ENCODE peak calls at places on chromosomes 11 and 22, in six cellular contexts. P, Y, D, C, T and Z are unnamed samples.

GRCh38 chr11:128765571-128766530 is 72.0 kb downstream of the FLI1 start:
- DNase-seq in P (no peak), Y (no peak), C (no peak), D (no peak), T (no peak), Z (no peak)

GRCh38 chr22:23397618-23398567 is 182.2 kb downstream of the IGLL1 start:
- DNase-seq in D (no peak), C (no peak), P (no peak), T (no peak), Y (no peak), Z (no peak)

GRCh38 chr22:19289475-19290161 is 1.9 kb downstream of the CLTCL1 start:
- DNase-seq in C (no peak), P (no peak), D (no peak), T (peak; percentile 50), Y (peak; percentile 40), Z (peak; percentile 22)

GRCh38 chr11:107413352-107413751 is 44.3 kb downstream of the CWF19L2 start:
- DNase-seq in Y (no peak), C (no peak), D (no peak), P (no peak), T (no peak), Z (peak; percentile 15)

GRCh38 chr11:134950692-134951304 is 538.8 kb upstream of the B3GAT1 start:
- DNase-seq in Y (no peak), D (no peak), C (no peak), P (no peak), T (no peak), Z (no peak)

GRCh38 chr22:25172153-25172552 is 27.5 kb upstream of the CRYBB3 start:
- DNase-seq in P (peak; percentile 55), C (peak; percentile 26), Y (no peak), D (no peak), T (peak; percentile 55), Z (no peak)

GRCh38 chr11:59953463-59954218 is 10.2 kb upstream of the OOSP4A start:
- DNase-seq in D (no peak), C (no peak), T (no peak), P (no peak), Y (no peak), Z (no peak)

GRCh38 chr11:126339073-126339865 is 16.2 kb upstream of the ST3GAL4 start:
- DNase-seq in P (no peak), C (no peak), D (no peak), Y (no peak), T (no peak), Z (no peak)

GRCh38 chr11:106491751-106492150 is 414.3 kb downstream of the AASDHPPT start:
- DNase-seq in P (no peak), D (no peak), Y (no peak), T (no peak), C (no peak), Z (no peak)

GRCh38 chr11:124835918-124836317 is 29.3 kb upstream of the ROBO3 start:
- DNase-seq in C (no peak), T (no peak), D (no peak), Y (no peak), P (no peak), Z (no peak)

GRCh38 chr11:102573851-102574250 is 43.3 kb upstream of the MMP7 start:
- DNase-seq in D (no peak), P (no peak), C (no peak), T (no peak), Y (no peak), Z (no peak)

GRCh38 chr22:48161354-48161753 is 1398.9 kb downstream of the TBC1D22A start:
- DNase-seq in P (no peak), D (no peak), T (no peak), C (no peak), Y (no peak), Z (no peak)

GRCh38 chr22:27296091-27296675 is 505.4 kb downstream of the MN1 start:
- DNase-seq in Y (no peak), T (no peak), D (peak; percentile 28), C (no peak), P (no peak), Z (no peak)

GRCh38 chr22:28899199-28899853 is 16.0 kb downstream of the ZNRF3 start:
- DNase-seq in C (no peak), P (no peak), Y (no peak), T (peak; percentile 63), D (no peak), Z (peak; percentile 84)

GRCh38 chr11:15889353-15889752 is 467.0 kb downstream of the SOX6 start:
- DNase-seq in Y (no peak), C (no peak), D (no peak), P (no peak), T (no peak), Z (no peak)

GRCh38 chr11:9144828-9145227 is 53.4 kb upstream of the SCUBE2 start:
- DNase-seq in Y (no peak), D (no peak), P (no peak), C (no peak), T (no peak), Z (peak; percentile 6)

GRCh38 chr22:17647996-17648395 is 9.4 kb downstream of the BCL2L13 start:
- DNase-seq in D (no peak), Y (no peak), P (no peak), T (no peak), C (no peak), Z (no peak)

GRCh38 chr11:102762414-102762813 is 18.0 kb downstream of the MMP10 start:
- DNase-seq in T (no peak), C (no peak), Y (peak; percentile 3), P (no peak), D (no peak), Z (no peak)

GRCh38 chr11:69638941-69639681 is 1.8 kb upstream of the CCND1 start:
- DNase-seq in P (peak; percentile 96), C (peak; percentile 98), D (peak; percentile 99), T (peak; percentile 21), Y (peak; percentile 89), Z (peak; percentile 52)

GRCh38 chr22:45933503-45934167 is 43.3 kb downstream of the WNT7B start:
- DNase-seq in D (no peak), Y (no peak), T (no peak), P (no peak), C (no peak), Z (no peak)

GRCh38 chr11:32400196-32400595 is 35.1 kb downstream of the WT1 start:
- DNase-seq in D (peak; percentile 68), T (no peak), C (no peak), P (no peak), Y (no peak), Z (no peak)

GRCh38 chr11:129975543-129975942 is 27.1 kb downstream of the PRDM10 start:
- DNase-seq in Y (no peak), D (no peak), T (no peak), C (no peak), P (no peak), Z (no peak)

GRCh38 chr22:19797631-19798319 is 37.2 kb downstream of the TBX1 start:
- DNase-seq in T (no peak), Y (no peak), C (peak; percentile 13), D (no peak), P (no peak), Z (no peak)

GRCh38 chr22:37784829-37785495 is 22.8 kb upstream of the GCAT start:
- DNase-seq in Y (no peak), C (no peak), P (no peak), T (no peak), D (no peak), Z (no peak)

GRCh38 chr11:2889399-2890273 is 4.1 kb upstream of the CDKN1C start:
- DNase-seq in T (no peak), D (no peak), P (no peak), Y (no peak), C (no peak), Z (no peak)

GRCh38 chr11:120211522-120212258 is 858 bp downstream of the OAF start:
- DNase-seq in C (no peak), Y (no peak), T (no peak), D (no peak), P (no peak), Z (no peak)

GRCh38 chr11:21888814-21889213 is 304.1 kb upstream of the ANO5 start:
- DNase-seq in D (no peak), T (no peak), C (no peak), P (no peak), Y (no peak), Z (no peak)

GRCh38 chr11:126710804-126711399 is 289.7 kb downstream of the KIRREL3 start:
- DNase-seq in Y (no peak), T (no peak), D (no peak), C (no peak), P (no peak), Z (no peak)

GRCh38 chr22:31103899-31104694 is 3.3 kb downstream of the SELENOM start:
- DNase-seq in P (peak; percentile 45), D (no peak), T (no peak), Y (no peak), C (no peak), Z (no peak)
- H3K4me3 ChIP-seq in P (no peak overlapping the region), D (no peak overlapping the region), T (no peak overlapping the region), Y (no peak overlapping the region), C (no peak overlapping the region), Z (no peak overlapping the region)

DNA sequence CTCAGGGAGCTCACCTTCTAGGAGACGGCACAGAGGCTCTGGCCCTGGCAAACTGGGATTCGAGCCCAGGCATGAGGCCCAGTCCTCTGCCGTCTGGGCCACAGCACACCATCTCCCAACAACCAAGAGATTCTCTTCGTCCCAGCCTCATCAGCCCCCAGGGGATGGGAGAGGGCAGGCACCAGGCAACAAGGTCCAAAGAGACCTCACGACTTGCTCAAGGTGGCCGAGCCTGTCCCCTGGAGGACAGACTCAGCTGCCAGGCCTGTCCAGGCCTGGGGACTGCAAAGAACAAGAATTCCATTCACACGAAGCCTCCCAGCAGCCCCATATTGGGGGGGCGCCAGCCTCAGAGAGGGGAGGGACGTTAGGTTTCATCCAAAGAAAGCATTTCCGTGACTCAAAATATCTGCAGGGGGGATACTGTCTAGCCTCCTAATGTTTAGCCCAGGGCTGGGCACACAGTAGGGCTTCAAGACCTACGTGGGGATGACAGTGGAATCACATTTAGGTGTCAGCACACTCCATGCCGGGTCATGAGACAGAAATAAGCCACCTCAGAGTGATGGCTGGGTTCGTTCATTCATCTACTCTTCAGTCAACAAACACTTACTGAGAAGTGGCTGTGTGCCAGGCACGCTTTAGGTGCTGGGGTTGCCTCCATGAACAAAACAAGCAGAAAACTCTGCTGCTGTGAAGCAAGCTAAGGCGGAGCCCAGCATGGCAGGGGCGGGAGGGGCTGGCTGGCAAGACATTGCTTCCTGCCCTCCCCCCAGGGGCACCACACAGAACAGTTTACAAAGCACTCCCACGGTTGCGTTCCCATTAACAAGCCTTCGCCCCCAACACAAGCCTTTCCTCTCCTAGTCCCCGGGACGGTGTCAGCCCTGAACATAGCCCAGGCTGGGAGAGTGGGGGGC is 1.2 kb downstream of the CARNS1 start:
- DNase-seq in D (peak; percentile 36), P (no peak), T (peak; percentile 90), Y (no peak), C (no peak), Z (peak; percentile 87)
- H3K4me3 ChIP-seq in D (peak overlapping the region; percentile 55), P (no peak overlapping the region), T (peak overlapping the region; percentile 43), Y (no peak overlapping the region), C (no peak overlapping the region), Z (peak overlapping the region; percentile 15)

DNA sequence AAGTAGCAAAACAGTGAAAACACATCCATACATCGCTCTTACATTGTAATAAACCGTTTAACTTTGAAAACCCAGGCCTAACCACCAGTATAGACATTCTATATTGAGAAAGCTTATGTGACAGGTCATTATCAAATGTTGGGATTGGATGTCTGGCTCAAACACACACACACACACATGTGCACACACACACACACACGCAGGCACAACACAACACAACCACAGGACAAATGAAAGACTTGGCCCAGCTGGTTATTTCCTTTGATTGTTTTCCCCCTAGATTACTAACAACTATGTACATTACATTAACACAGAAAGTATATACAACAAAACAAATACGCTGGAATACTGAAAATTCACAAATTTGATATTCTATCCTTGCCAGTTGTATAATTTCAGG is 119.7 kb downstream of the APOL5 start:
- DNase-seq in T (no peak), Y (no peak), C (no peak), P (no peak), D (no peak), Z (no peak)
- H3K4me3 ChIP-seq in T (no peak overlapping the region), Y (peak overlapping the region; percentile 82), C (peak overlapping the region; percentile 51), P (no peak overlapping the region), D (peak overlapping the region; percentile 46), Z (no peak overlapping the region)

GRCh38 chr11:43316451-43316850 is 4.7 kb downstream of the API5 start:
- DNase-seq in C (no peak), T (no peak), P (no peak), D (no peak), Y (no peak), Z (peak; percentile 85)
- H3K4me3 ChIP-seq in C (no peak overlapping the region), T (no peak overlapping the region), P (no peak overlapping the region), D (no peak overlapping the region), Y (no peak overlapping the region), Z (no peak overlapping the region)